ENCODE peak calls at places on chromosomes 6 and 20, in four cellular contexts. G is choroid plexus epithelial cell, T is heart left ventricle, A is adrenal gland. X is an unnamed sample.

GRCh38 chr6:25649611-25650010 is 2.4 kb upstream of the SCGN start:
- DNase-seq in G (no peak), T (no peak), A (no peak), X (peak)

GRCh38 chr20:31979713-31980426 is 11.9 kb downstream of the XKR7 start:
- DNase-seq in G (peak), T (no peak), A (no peak), X (no peak)

GRCh38 chr20:47137231-47137865 is 219.2 kb downstream of the ZMYND8 start:
- DNase-seq in G (no peak), T (no peak), A (no peak), X (no peak)

GRCh38 chr6:16196958-16197576 is 41.3 kb upstream of the GMPR start:
- DNase-seq in G (no peak), T (no peak), A (no peak), X (no peak)

GRCh38 chr6:72461144-72461543 is 160.7 kb upstream of the KCNQ5 start:
- DNase-seq in G (peak), T (no peak), A (no peak), X (no peak)

GRCh38 chr6:170434114-170434820 is 118.8 kb downstream of the PSMB1 start:
- DNase-seq in G (peak), T (no peak), A (no peak), X (no peak)

GRCh38 chr6:91704531-91704930 is 1117.7 kb upstream of the MAP3K7 start:
- DNase-seq in G (peak), T (no peak), A (no peak), X (peak)

GRCh38 chr20:62549029-62549428 is 73.2 kb upstream of the GATA5 start:
- DNase-seq in G (no peak), T (no peak), A (no peak), X (no peak)

GRCh38 chr20:62049342-62050165 is 16.1 kb downstream of the TAF4 start:
- DNase-seq in G (no peak), T (no peak), A (peak), X (no peak)

GRCh38 chr6:74319292-74319691 is 623.3 kb downstream of the CD109 start:
- DNase-seq in G (no peak), T (no peak), A (no peak), X (no peak)

GRCh38 chr20:38631155-38632022 is 29.8 kb downstream of the ARHGAP40 start:
- DNase-seq in G (peak), T (no peak), A (no peak), X (no peak)

GRCh38 chr20:2299301-2299700 is 3.5 kb downstream of the TGM3 start:
- DNase-seq in G (no peak), T (no peak), A (peak), X (peak)

GRCh38 chr6:39686980-39687379 is 38.2 kb downstream of the KIF6 start:
- DNase-seq in G (no peak), T (peak), A (no peak), X (no peak)

GRCh38 chr6:50361641-50362331 is 312.1 kb upstream of the DEFB112 start:
- DNase-seq in G (no peak), T (no peak), A (no peak), X (peak)

GRCh38 chr6:163793584-163793983 is 379.1 kb downstream of the QKI start:
- DNase-seq in G (peak), T (no peak), A (no peak), X (peak)

GRCh38 chr20:25015986-25016385 is 23.4 kb upstream of the APMAP start:
- DNase-seq in G (no peak), T (no peak), A (no peak), X (no peak)

GRCh38 chr6:128252293-128253176 is 267.9 kb downstream of the PTPRK start:
- DNase-seq in G (no peak), T (no peak), A (no peak), X (no peak)

GRCh38 chr20:16007978-16008377 is 565.3 kb downstream of the KIF16B start:
- DNase-seq in G (peak), T (no peak), A (no peak), X (no peak)

GRCh38 chr20:1617055-1617454 is 2.8 kb downstream of the SIRPB1 start:
- DNase-seq in G (peak), T (no peak), A (no peak), X (no peak)

GRCh38 chr6:165760803-165761185 is 97.8 kb upstream of the PDE10A start:
- DNase-seq in G (no peak), T (no peak), A (no peak), X (no peak)

GRCh38 chr6:127471379-127472255 is 12.4 kb upstream of the KIAA0408 start:
- DNase-seq in G (no peak), T (no peak), A (no peak), X (no peak)

GRCh38 chr6:106886922-106887797 is 87.4 kb downstream of the CD24 start:
- DNase-seq in G (no peak), T (no peak), A (no peak), X (no peak)

GRCh38 chr6:108920751-108921150 is 72.5 kb downstream of the ARMC2 start:
- DNase-seq in G (no peak), T (no peak), A (no peak), X (no peak)

GRCh38 chr6:41200296-41200900 is 551 bp downstream of the TREML2 start:
- DNase-seq in G (peak), T (no peak), A (no peak), X (no peak)

GRCh38 chr6:27503436-27504030 is 30.6 kb upstream of the ZNF184 start:
- DNase-seq in G (peak), T (peak), A (peak), X (peak)

GRCh38 chr6:112296122-112296521 is 41.8 kb upstream of the LAMA4 start:
- DNase-seq in G (peak), T (no peak), A (no peak), X (peak)

GRCh38 chr20:60691966-60692615 is 560.0 kb upstream of the CDH4 start:
- DNase-seq in G (no peak), T (no peak), A (no peak), X (no peak)

GRCh38 chr6:169536446-169537170 is 165.2 kb downstream of the WDR27 start:
- DNase-seq in G (peak), T (no peak), A (no peak), X (no peak)

GRCh38 chr6:137119196-137120104 is 54.0 kb downstream of the IL22RA2 start:
- DNase-seq in G (no peak), T (peak), A (no peak), X (no peak)

GRCh38 chr6:45344900-45345299 is 16.8 kb downstream of the RUNX2 start:
- DNase-seq in G (no peak), T (no peak), A (no peak), X (no peak)

GRCh38 chr20:38001173-38001875 is 31.9 kb downstream of the TTI1 start:
- DNase-seq in G (peak), T (no peak), A (no peak), X (peak)

GRCh38 chr6:24996145-24996836 is 60.5 kb upstream of the RIPOR2 start:
- DNase-seq in G (no peak), T (no peak), A (no peak), X (no peak)

GRCh38 chr6:137056121-137056880 is 11.5 kb upstream of the IL20RA start:
- DNase-seq in G (no peak), T (no peak), A (no peak), X (no peak)

GRCh38 chr6:24581084-24581669 is 64.8 kb downstream of the KIAA0319 start:
- DNase-seq in G (peak), T (peak), A (peak), X (peak)

GRCh38 chr20:52937701-52938100 is 34.5 kb upstream of the TSHZ2 start:
- DNase-seq in G (peak), T (no peak), A (no peak), X (no peak)

GRCh38 chr6:133340557-133340956 is 99.4 kb downstream of the EYA4 start:
- DNase-seq in G (peak), T (no peak), A (no peak), X (no peak)

GRCh38 chr20:5642155-5642981 is 107.8 kb upstream of the SHLD1 start:
- DNase-seq in G (peak), T (no peak), A (peak), X (peak)

GRCh38 chr6:7200598-7201443 is 93.1 kb downstream of the RREB1 start:
- DNase-seq in G (no peak), T (no peak), A (no peak), X (no peak)

DNA sequence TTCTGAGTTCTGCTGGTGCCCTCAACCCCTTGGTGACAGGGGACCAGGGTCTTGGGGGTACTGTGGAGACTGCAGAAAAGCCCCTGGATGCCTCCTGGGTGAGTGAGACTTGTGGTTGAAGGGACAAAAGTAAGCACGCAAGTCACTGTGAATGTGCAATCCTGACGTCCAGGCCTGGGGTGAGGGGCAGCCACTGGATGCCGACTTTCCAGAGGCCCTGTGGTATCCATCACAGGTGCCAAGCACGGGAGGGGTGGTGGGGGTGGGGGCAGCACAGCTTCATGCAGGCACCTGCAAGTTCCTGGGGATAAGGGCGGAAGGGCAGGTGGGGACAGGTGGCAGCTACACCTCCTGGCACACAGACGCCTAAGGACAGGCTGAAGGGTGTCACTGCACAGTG is 20.1 kb upstream of the UBE2V1 start:
- DNase-seq in G (no peak), T (no peak), A (no peak), X (no peak)
- TF ChIP-seq CTCF in G (no peak), T (no peak), A (no peak), X (no peak)

GRCh38 chr6:4316867-4317400 is 181.6 kb upstream of the ECI2 start:
- DNase-seq in G (peak), T (peak), A (peak), X (peak)

GRCh38 chr6:4309540-4309939 is 174.2 kb upstream of the ECI2 start:
- DNase-seq in G (no peak), T (no peak), A (no peak), X (no peak)

GRCh38 chr6:4314201-4314707 is 178.9 kb upstream of the ECI2 start:
- DNase-seq in G (no peak), T (no peak), A (no peak), X (no peak)

GRCh38 chr6:4311976-4312860 is 176.8 kb upstream of the ECI2 start:
- DNase-seq in G (no peak), T (no peak), A (no peak), X (no peak)

DNA sequence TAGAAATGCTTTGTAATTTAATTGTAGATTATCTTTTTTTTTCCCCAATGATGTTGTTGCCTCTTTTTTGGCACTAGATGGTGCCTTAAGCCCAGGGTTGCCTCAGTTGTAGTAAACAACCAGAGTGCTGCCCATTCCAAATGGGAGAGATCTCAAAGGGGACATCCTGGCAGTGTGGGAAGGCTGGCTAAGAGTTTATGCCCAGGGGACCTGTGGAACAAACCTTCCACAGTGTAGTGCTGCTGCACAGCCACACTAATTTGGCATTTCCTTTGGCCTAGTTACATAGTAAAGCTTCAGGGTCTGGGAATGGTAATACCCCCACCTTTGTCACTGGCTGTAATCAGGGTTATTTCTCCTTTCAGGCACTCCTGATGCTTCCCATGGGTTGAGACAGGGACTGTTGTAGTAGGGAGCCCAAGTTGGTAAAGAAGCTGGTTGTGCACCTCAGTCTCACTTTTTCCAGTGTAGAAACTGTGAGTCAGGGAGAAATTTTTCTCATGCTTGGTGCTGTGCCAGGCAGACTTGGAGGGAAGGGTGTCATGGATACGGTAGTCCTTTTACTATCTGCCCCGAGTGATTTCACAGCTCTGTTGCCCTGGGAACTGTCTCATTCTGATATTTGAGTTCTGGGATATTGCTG is 177.8 kb upstream of the ECI2 start:
- DNase-seq in G (peak), T (peak), A (peak), X (peak)
- TF ChIP-seq CTCF in G (peak), T (peak), A (peak), X (peak)

GRCh38 chr6:31401403-31401802 is 2.0 kb upstream of the MICA start:
- DNase-seq in G (peak), T (no peak), A (peak), X (peak)

GRCh38 chr6:31405996-31406395 is 2.6 kb downstream of the MICA start:
- DNase-seq in G (no peak), T (no peak), A (no peak), X (no peak)

GRCh38 chr6:31402324-31403282 is 792 bp upstream of the MICA start:
- DNase-seq in G (peak), T (no peak), A (peak), X (peak)

GRCh38 chr6:31400467-31401289 is 2.7 kb upstream of the MICA start:
- DNase-seq in G (peak), T (peak), A (peak), X (peak)

DNA sequence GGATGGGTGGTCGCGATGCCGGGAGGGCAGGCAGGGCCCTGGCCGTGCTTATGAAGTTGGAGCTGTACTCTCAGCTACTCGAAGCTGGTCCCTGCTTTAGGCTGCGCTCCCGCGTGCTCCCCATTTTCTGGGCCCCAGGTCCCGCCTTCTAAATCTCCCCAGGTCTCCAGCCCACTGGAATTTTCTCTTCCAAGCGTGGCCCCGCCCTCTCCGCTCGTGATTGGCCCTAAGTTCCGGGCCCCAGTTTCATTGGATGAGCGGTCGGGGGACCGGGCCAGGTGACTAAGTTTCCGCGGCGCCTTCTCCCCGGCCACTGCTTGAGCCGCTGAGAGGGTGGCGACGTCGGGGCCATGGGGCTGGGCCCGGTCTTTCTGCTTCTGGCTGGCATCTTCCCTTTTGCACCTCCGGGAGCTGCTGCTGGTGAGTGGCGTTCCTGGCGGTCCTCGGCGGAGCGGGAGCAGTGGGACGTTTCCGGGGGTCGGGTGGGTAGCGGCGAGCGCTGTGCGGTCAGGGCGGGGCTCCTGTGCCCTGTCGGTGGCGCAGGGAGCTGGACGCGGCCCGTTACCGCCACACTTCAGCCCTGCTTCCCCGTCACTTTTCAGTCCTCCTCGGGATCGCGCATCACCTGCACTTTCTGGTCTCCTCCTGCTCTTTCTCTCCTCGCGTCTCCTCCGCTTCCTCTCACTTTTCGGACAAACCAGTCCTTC is at the start of gene MICA:
- DNase-seq in G (peak), T (peak), A (peak), X (peak)
- TF ChIP-seq CTCF in G (no peak), T (no peak), A (no peak), X (no peak)

GRCh38 chr6:30443657-30444450 is 45.5 kb upstream of the HLA-E start:
- DNase-seq in G (peak), T (no peak), A (no peak), X (peak)
- TF ChIP-seq CTCF in G (no peak), T (no peak), A (no peak), X (no peak)

DNA sequence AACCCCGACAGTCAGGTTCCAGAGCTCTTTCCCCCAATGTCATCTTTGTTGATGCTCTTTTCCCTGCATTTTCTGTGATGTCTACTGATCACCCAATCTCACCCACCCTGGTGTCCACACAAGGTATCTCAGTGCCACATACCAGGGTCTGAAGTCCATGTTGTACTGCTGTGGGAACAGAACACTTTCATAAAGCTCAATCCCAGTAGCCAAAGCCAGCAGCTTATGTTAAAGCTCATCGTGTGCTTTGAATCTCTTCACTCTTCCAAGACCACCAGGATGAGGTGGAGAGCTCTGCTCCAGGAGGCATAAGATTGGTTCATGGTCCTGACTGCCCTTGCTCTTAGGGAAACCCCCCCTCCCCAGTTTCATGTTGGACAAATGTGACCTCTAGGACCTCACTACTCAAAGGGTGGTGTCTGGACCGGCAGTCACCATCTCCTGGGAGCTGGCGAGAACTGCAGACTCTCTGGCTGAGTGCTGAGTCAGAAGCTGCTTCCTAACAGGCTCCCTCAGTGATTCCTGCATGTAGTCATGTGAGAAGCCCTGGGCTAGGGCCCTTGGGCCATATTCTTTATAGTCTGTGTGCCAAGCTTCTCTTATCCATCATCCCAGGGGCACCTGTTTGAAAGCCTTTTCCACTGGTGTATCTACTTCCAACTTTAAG is 13.4 kb upstream of the CPNE5 start:
- DNase-seq in G (peak), T (no peak), A (peak), X (no peak)
- TF ChIP-seq CTCF in G (peak), T (no peak), A (no peak), X (peak)

GRCh38 chr6:43286995-43287716 is 10.9 kb upstream of the SLC22A7 start:
- DNase-seq in G (no peak), T (no peak), A (peak), X (no peak)
- TF ChIP-seq CTCF in G (peak), T (peak), A (no peak), X (no peak)

GRCh38 chr6:82076855-82077254 is 170.7 kb downstream of the IBTK start:
- DNase-seq in G (no peak), T (no peak), A (no peak), X (no peak)
- TF ChIP-seq CTCF in G (peak), T (peak), A (no peak), X (no peak)

GRCh38 chr6:31657406-31658157 is 1.9 kb downstream of the APOM start:
- DNase-seq in G (no peak), T (no peak), A (no peak), X (no peak)

GRCh38 chr6:31654574-31655348 is 933 bp upstream of the APOM start:
- DNase-seq in G (no peak), T (no peak), A (no peak), X (no peak)

GRCh38 chr6:31658158-31658688 is 2.4 kb downstream of the C6orf47 start:
- DNase-seq in G (no peak), T (no peak), A (no peak), X (no peak)

GRCh38 chr6:31652925-31653724 is 664 bp upstream of the BAG6 start:
- DNase-seq in G (no peak), T (peak), A (peak), X (no peak)

DNA sequence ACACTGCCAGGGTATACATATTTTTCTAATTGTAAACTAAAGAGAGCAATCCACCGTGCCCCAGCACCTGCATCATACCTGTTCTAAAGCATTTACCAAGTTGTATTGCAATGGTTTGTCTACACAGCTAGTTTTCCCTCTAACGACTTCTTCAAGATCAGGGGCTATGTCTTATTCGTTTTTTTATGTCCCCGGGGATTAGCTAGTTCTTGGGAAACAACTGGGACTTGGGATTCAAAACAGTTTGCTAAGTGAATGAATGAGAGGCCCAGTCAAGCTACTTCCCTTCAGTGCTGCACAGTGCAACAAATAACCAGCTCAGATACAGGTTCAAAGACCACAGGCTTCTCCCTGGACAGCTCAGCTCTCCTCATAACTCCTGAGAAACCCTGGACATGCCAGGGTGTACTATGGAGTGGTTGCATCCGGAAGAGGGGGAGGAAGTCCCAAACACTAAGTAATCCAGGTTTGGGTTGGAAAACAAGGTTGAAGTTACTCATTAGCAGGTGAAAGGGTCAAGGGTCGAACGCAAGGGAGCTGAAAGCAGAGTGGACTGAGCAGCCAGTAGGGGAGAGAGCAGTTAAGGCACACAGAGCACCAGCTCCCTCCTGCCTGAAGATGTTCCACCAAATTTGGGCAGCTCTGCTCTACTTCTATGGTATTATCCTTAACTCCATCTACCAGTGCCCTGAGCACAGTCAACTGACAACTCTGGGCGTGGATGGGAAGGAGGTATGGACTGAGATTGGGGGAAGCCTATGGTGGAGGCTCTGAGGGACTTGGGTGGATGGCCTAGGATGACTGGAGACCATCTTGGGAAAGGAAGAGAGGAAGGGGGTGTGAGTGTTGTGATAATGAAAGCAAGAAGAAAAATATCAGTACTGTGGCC is at the start of gene APOM:
- DNase-seq in G (no peak), T (no peak), A (no peak), X (no peak)
- TF ChIP-seq CTCF in G (no peak), T (no peak), A (no peak), X (no peak)

X was measured in MCF 10A.